ENCODE peak calls at places on chromosomes 12 and 14, in seven cellular contexts. One of them, this sample, is unnamed.

GRCh38 chr14:75479770-75480600 is 42.3 kb upstream of the BATF start:
- DNase-seq in osteocyte: no peak
- DNase-seq in fibroblast of lung: no peak
- DNase-seq in lower leg skin: no peak
- DNase-seq in mucosa of descending colon: no peak
- DNase-seq in H9: peak; percentile 57
- DNase-seq in nephron progenitor cell: no peak
- DNase-seq in this sample: no peak

GRCh38 chr12:83827860-83828259 is 1084.7 kb downstream of the SLC6A15 start:
- DNase-seq in fibroblast of lung: peak; percentile 59
- DNase-seq in osteocyte: no peak
- DNase-seq in lower leg skin: no peak
- DNase-seq in H9: peak; percentile 83
- DNase-seq in mucosa of descending colon: no peak
- DNase-seq in nephron progenitor cell: peak; percentile 1
- DNase-seq in this sample: no peak

GRCh38 chr12:4653257-4653656 is 4.3 kb downstream of the NDUFA9 start:
- DNase-seq in fibroblast of lung: no peak
- DNase-seq in osteocyte: no peak
- DNase-seq in nephron progenitor cell: no peak
- DNase-seq in H9: no peak
- DNase-seq in mucosa of descending colon: no peak
- DNase-seq in lower leg skin: no peak
- DNase-seq in this sample: no peak

GRCh38 chr14:56858422-56858821 is 48.1 kb upstream of the OTX2 start:
- DNase-seq in H9: no peak
- DNase-seq in lower leg skin: no peak
- DNase-seq in fibroblast of lung: no peak
- DNase-seq in nephron progenitor cell: no peak
- DNase-seq in mucosa of descending colon: no peak
- DNase-seq in osteocyte: no peak
- DNase-seq in this sample: no peak

GRCh38 chr12:60279224-60279623 is 683.4 kb downstream of the SLC16A7 start:
- DNase-seq in H9: no peak
- DNase-seq in lower leg skin: no peak
- DNase-seq in osteocyte: no peak
- DNase-seq in mucosa of descending colon: no peak
- DNase-seq in fibroblast of lung: peak; percentile 38
- DNase-seq in nephron progenitor cell: no peak
- DNase-seq in this sample: no peak

GRCh38 chr14:91929700-91930099 is 17.8 kb downstream of the FBLN5 start:
- DNase-seq in mucosa of descending colon: no peak
- DNase-seq in osteocyte: no peak
- DNase-seq in nephron progenitor cell: no peak
- DNase-seq in H9: no peak
- DNase-seq in fibroblast of lung: peak; percentile 36
- DNase-seq in lower leg skin: no peak
- DNase-seq in this sample: no peak

GRCh38 chr12:131499864-131500190 is 211.1 kb upstream of the SFSWAP start:
- DNase-seq in H9: no peak
- DNase-seq in lower leg skin: no peak
- DNase-seq in mucosa of descending colon: no peak
- DNase-seq in osteocyte: no peak
- DNase-seq in nephron progenitor cell: no peak
- DNase-seq in fibroblast of lung: no peak
- DNase-seq in this sample: no peak

GRCh38 chr14:64202731-64203130 is 91.4 kb downstream of the ESR2 start:
- DNase-seq in mucosa of descending colon: no peak
- DNase-seq in nephron progenitor cell: no peak
- DNase-seq in lower leg skin: no peak
- DNase-seq in H9: no peak
- DNase-seq in osteocyte: no peak
- DNase-seq in fibroblast of lung: no peak
- DNase-seq in this sample: no peak

GRCh38 chr12:6376965-6377666 is 1.8 kb upstream of the SCNN1A start:
- DNase-seq in fibroblast of lung: no peak
- DNase-seq in osteocyte: no peak
- DNase-seq in lower leg skin: no peak
- DNase-seq in mucosa of descending colon: peak; percentile 40
- DNase-seq in H9: no peak
- DNase-seq in nephron progenitor cell: no peak
- DNase-seq in this sample: no peak

GRCh38 chr12:19841451-19841850 is 402.2 kb downstream of the AEBP2 start:
- DNase-seq in lower leg skin: no peak
- DNase-seq in H9: no peak
- DNase-seq in fibroblast of lung: no peak
- DNase-seq in nephron progenitor cell: no peak
- DNase-seq in osteocyte: no peak
- DNase-seq in mucosa of descending colon: no peak
- DNase-seq in this sample: no peak

GRCh38 chr14:104286496-104286895 is 148.1 kb downstream of the KIF26A start:
- DNase-seq in mucosa of descending colon: peak; percentile 16
- DNase-seq in fibroblast of lung: no peak
- DNase-seq in osteocyte: no peak
- DNase-seq in H9: no peak
- DNase-seq in lower leg skin: no peak
- DNase-seq in nephron progenitor cell: no peak
- DNase-seq in this sample: peak; percentile 33

GRCh38 chr12:2335517-2335916 is 282.7 kb downstream of the CACNA1C start:
- DNase-seq in nephron progenitor cell: no peak
- DNase-seq in lower leg skin: no peak
- DNase-seq in fibroblast of lung: no peak
- DNase-seq in H9: no peak
- DNase-seq in osteocyte: no peak
- DNase-seq in mucosa of descending colon: no peak
- DNase-seq in this sample: no peak

GRCh38 chr12:78198896-78199295 is 368.2 kb downstream of the NAV3 start:
- DNase-seq in mucosa of descending colon: no peak
- DNase-seq in osteocyte: no peak
- DNase-seq in nephron progenitor cell: no peak
- DNase-seq in lower leg skin: no peak
- DNase-seq in fibroblast of lung: no peak
- DNase-seq in H9: no peak
- DNase-seq in this sample: no peak

GRCh38 chr14:96584199-96584906 is 82.2 kb downstream of the PAPOLA start:
- DNase-seq in H9: peak; percentile 88
- DNase-seq in lower leg skin: peak; percentile 11
- DNase-seq in fibroblast of lung: no peak
- DNase-seq in mucosa of descending colon: peak; percentile 36
- DNase-seq in osteocyte: peak; percentile 81
- DNase-seq in nephron progenitor cell: peak; percentile 79
- DNase-seq in this sample: no peak

DNA sequence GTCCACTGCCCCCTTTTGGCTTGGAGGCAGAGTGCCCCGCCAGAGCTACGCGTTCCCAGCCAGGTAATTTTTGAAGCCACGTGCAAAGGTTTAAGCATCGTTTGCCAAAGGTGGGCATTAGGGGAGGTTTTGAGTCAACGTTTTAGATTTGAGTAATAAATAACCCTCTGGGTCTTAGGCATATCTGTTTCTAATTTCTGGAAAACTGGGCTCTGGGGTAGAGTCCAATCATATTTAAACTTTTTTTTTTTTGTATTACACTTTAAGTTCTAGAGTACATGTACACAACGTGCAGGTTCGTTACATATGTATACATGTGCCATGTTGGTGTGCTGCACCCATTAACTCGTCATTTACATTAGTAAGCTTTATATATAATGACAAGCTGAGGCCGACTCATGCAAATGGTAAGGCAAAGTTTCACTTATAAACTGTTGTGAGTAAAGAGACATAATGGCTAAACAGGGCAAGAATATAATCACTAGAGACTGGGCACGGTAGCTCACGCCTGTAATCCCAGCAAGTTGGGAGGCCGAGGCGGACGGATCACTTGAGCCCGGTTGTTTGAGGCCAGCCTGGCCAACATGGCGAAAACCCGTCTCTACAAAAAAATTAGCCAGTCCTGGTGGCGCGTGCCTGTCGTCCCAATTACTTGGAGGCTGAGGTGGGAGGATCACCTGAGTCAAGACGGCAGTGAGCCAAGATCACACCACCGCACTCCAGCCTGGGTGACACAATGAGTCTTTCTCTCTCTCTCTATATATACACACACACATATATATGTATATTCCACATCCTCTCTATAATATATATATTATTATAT is 491 bp upstream of the NR2C1 start:
- DNase-seq in H9: peak; percentile 98
- DNase-seq in fibroblast of lung: no peak
- DNase-seq in nephron progenitor cell: no peak
- DNase-seq in lower leg skin: no peak
- DNase-seq in mucosa of descending colon: peak; percentile 34
- DNase-seq in osteocyte: no peak
- DNase-seq in this sample: no peak
- TF ChIP-seq CTCF in H9: peak; percentile 83
- TF ChIP-seq CTCF in fibroblast of lung: peak; percentile 70
- TF ChIP-seq CTCF in nephron progenitor cell: peak; percentile 72
- TF ChIP-seq CTCF in lower leg skin: no peak
- TF ChIP-seq CTCF in mucosa of descending colon: peak; percentile 85
- TF ChIP-seq CTCF in osteocyte: peak; percentile 91
- TF ChIP-seq CTCF in this sample: peak; percentile 90

DNA sequence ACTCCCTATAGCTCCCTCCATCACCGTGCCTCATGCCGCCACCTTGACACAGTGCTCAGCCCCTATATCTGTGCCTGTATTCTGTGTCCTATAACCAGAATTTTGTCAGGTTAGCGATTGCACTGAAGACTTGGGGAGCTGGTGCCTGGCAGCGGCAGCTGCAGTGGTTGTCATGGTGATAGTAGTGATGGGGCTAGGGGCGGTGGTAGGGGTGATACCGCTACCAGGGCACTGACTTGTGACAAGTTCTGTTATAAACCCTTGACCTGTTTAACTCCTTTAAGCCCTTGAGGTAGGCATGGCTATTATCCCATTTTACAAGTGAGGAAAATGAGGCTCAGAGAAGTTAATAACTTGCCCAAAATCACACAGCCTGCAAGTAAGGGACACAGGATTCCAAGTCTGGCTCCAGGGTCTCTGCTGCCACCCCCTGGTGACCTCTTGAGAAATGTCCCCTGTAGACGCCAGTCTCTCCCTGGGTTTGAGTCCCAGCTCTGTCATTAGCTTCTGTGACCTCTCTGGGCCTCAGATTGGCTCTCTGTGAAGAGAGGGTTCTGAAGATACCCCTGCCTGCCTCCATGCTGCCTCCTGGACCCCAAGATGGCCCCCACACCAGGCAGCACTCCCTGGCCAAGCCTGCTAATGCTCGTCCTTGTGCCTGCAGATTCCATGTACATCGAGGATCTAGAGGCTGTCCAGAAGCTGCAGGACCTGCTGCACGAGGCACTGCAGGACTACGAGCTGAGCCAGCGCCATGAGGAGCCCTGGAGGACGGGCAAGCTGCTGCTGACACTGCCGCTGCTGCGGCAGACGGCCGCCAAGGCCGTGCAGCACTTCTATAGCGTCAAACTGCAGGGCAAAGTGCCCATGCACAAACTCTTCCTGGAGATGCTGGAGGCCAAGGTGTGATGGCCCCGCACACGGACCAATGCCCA is 121.9 kb downstream of the ESRRB start:
- DNase-seq in fibroblast of lung: no peak
- DNase-seq in nephron progenitor cell: no peak
- DNase-seq in mucosa of descending colon: no peak
- DNase-seq in lower leg skin: no peak
- DNase-seq in H9: no peak
- DNase-seq in osteocyte: no peak
- DNase-seq in this sample: no peak
- TF ChIP-seq CTCF in fibroblast of lung: no peak
- TF ChIP-seq CTCF in nephron progenitor cell: no peak
- TF ChIP-seq CTCF in mucosa of descending colon: no peak
- TF ChIP-seq CTCF in lower leg skin: no peak
- TF ChIP-seq CTCF in H9: peak; percentile 53
- TF ChIP-seq CTCF in osteocyte: no peak
- TF ChIP-seq CTCF in this sample: no peak

GRCh38 chr12:101923049-101923718 is 45.8 kb downstream of the DRAM1 start:
- DNase-seq in mucosa of descending colon: no peak
- DNase-seq in H9: no peak
- DNase-seq in lower leg skin: no peak
- DNase-seq in nephron progenitor cell: no peak
- DNase-seq in osteocyte: no peak
- DNase-seq in fibroblast of lung: no peak
- DNase-seq in this sample: no peak

GRCh38 chr12:101927042-101927441 is 49.7 kb downstream of the DRAM1 start:
- DNase-seq in H9: no peak
- DNase-seq in mucosa of descending colon: no peak
- DNase-seq in fibroblast of lung: peak; percentile 60
- DNase-seq in lower leg skin: no peak
- DNase-seq in nephron progenitor cell: no peak
- DNase-seq in osteocyte: no peak
- DNase-seq in this sample: no peak

GRCh38 chr12:101925352-101925751 is 48.0 kb downstream of the DRAM1 start:
- DNase-seq in lower leg skin: peak; percentile 80
- DNase-seq in mucosa of descending colon: no peak
- DNase-seq in nephron progenitor cell: no peak
- DNase-seq in fibroblast of lung: peak; percentile 94
- DNase-seq in osteocyte: no peak
- DNase-seq in H9: no peak
- DNase-seq in this sample: no peak

GRCh38 chr12:101925935-101926334 is 48.6 kb downstream of the DRAM1 start:
- DNase-seq in nephron progenitor cell: no peak
- DNase-seq in osteocyte: no peak
- DNase-seq in lower leg skin: no peak
- DNase-seq in fibroblast of lung: no peak
- DNase-seq in mucosa of descending colon: no peak
- DNase-seq in H9: no peak
- DNase-seq in this sample: no peak

GRCh38 chr12:101924647-101925046 is 47.3 kb downstream of the DRAM1 start:
- DNase-seq in nephron progenitor cell: no peak
- DNase-seq in mucosa of descending colon: no peak
- DNase-seq in fibroblast of lung: no peak
- DNase-seq in lower leg skin: no peak
- DNase-seq in H9: no peak
- DNase-seq in osteocyte: no peak
- DNase-seq in this sample: no peak
- TF ChIP-seq CTCF in nephron progenitor cell: no peak
- TF ChIP-seq CTCF in mucosa of descending colon: no peak
- TF ChIP-seq CTCF in fibroblast of lung: no peak
- TF ChIP-seq CTCF in lower leg skin: no peak
- TF ChIP-seq CTCF in H9: no peak
- TF ChIP-seq CTCF in osteocyte: no peak
- TF ChIP-seq CTCF in this sample: no peak

GRCh38 chr12:111789779-111790178 is 23.0 kb downstream of the ALDH2 start:
- DNase-seq in nephron progenitor cell: no peak
- DNase-seq in mucosa of descending colon: no peak
- DNase-seq in osteocyte: no peak
- DNase-seq in H9: no peak
- DNase-seq in lower leg skin: no peak
- DNase-seq in fibroblast of lung: no peak
- DNase-seq in this sample: no peak

GRCh38 chr12:111791507-111791906 is 24.8 kb downstream of the ALDH2 start:
- DNase-seq in mucosa of descending colon: no peak
- DNase-seq in osteocyte: no peak
- DNase-seq in fibroblast of lung: no peak
- DNase-seq in lower leg skin: no peak
- DNase-seq in H9: no peak
- DNase-seq in nephron progenitor cell: no peak
- DNase-seq in this sample: no peak

GRCh38 chr12:111784953-111785352 is 18.2 kb downstream of the ALDH2 start:
- DNase-seq in lower leg skin: no peak
- DNase-seq in H9: no peak
- DNase-seq in fibroblast of lung: no peak
- DNase-seq in osteocyte: no peak
- DNase-seq in nephron progenitor cell: no peak
- DNase-seq in mucosa of descending colon: no peak
- DNase-seq in this sample: no peak

GRCh38 chr12:111785651-111786050 is 18.9 kb downstream of the ALDH2 start:
- DNase-seq in H9: no peak
- DNase-seq in lower leg skin: no peak
- DNase-seq in nephron progenitor cell: no peak
- DNase-seq in fibroblast of lung: no peak
- DNase-seq in osteocyte: no peak
- DNase-seq in mucosa of descending colon: no peak
- DNase-seq in this sample: no peak

GRCh38 chr12:111788178-111788654 is 21.5 kb downstream of the ALDH2 start:
- DNase-seq in fibroblast of lung: peak; percentile 83
- DNase-seq in lower leg skin: no peak
- DNase-seq in mucosa of descending colon: no peak
- DNase-seq in nephron progenitor cell: no peak
- DNase-seq in osteocyte: no peak
- DNase-seq in H9: no peak
- DNase-seq in this sample: no peak
- TF ChIP-seq CTCF in fibroblast of lung: peak; percentile 36
- TF ChIP-seq CTCF in lower leg skin: no peak
- TF ChIP-seq CTCF in mucosa of descending colon: no peak
- TF ChIP-seq CTCF in nephron progenitor cell: no peak
- TF ChIP-seq CTCF in osteocyte: peak; percentile 43
- TF ChIP-seq CTCF in H9: peak; percentile 52
- TF ChIP-seq CTCF in this sample: peak; percentile 63